ENCODE peak calls at places on chromosomes 4 and X, in eight cellular contexts. E is Panc1, D is fibroblast of pulmonary artery, J is hepatocyte, K is B cell, U is ascending aorta, X is adrenal gland, C is DND-41. I is an unnamed sample.

GRCh38 chrX:11893933-11894710 is 136.1 kb downstream of the MSL3 start:
- DNase-seq in K (no peak), U (no peak), J (no peak), C (no peak), E (no peak), X (no peak), D (no peak), I (no peak)

GRCh38 chrX:40984962-40985361 is 100.3 kb upstream of the USP9X start:
- DNase-seq in U (no peak), D (no peak), E (no peak), X (no peak), J (no peak), K (no peak), C (no peak), I (no peak)

GRCh38 chr4:145043306-145043705 is 54.7 kb downstream of the ANAPC10 start:
- DNase-seq in J (no peak), C (no peak), E (no peak), U (no peak), X (no peak), D (no peak), K (no peak), I (no peak)

GRCh38 chr4:142297313-142297712 is 548.8 kb downstream of the INPP4B start:
- DNase-seq in U (no peak), J (no peak), D (no peak), E (no peak), C (no peak), X (no peak), K (no peak), I (no peak)

GRCh38 chr4:107800686-107801085 is 24.0 kb upstream of the SGMS2 start:
- DNase-seq in E (no peak), K (no peak), J (no peak), D (no peak), X (no peak), U (no peak), C (no peak), I (no peak)

GRCh38 chr4:78721739-78722138 is 54.4 kb upstream of the BMP2K start:
- DNase-seq in J (no peak), X (no peak), E (no peak), C (no peak), D (no peak), U (no peak), K (no peak), I (no peak)

GRCh38 chrX:40897768-40898167 is 162.4 kb upstream of the MED14 start:
- DNase-seq in U (no peak), D (no peak), K (no peak), C (no peak), J (no peak), X (no peak), E (no peak), I (no peak)

GRCh38 chr4:80099671-80100070 is 26.6 kb upstream of the ANTXR2 start:
- DNase-seq in D (no peak), X (no peak), J (no peak), U (no peak), E (no peak), C (no peak), K (no peak), I (no peak)

GRCh38 chrX:129957241-129958099 is 25.0 kb upstream of the BCORL1 start:
- DNase-seq in E (no peak), J (peak), D (peak), K (peak), X (peak), C (peak), U (peak), I (peak)

GRCh38 chr4:140098481-140099132 is 55.4 kb downstream of the MAML3 start:
- DNase-seq in E (no peak), X (no peak), C (no peak), D (peak), K (no peak), U (no peak), J (no peak), I (no peak)

GRCh38 chrX:100643943-100644587 is at the start of gene SRPX2:
- DNase-seq in U (peak), K (no peak), D (peak), X (peak), J (peak), E (peak), C (no peak), I (no peak)

DNA sequence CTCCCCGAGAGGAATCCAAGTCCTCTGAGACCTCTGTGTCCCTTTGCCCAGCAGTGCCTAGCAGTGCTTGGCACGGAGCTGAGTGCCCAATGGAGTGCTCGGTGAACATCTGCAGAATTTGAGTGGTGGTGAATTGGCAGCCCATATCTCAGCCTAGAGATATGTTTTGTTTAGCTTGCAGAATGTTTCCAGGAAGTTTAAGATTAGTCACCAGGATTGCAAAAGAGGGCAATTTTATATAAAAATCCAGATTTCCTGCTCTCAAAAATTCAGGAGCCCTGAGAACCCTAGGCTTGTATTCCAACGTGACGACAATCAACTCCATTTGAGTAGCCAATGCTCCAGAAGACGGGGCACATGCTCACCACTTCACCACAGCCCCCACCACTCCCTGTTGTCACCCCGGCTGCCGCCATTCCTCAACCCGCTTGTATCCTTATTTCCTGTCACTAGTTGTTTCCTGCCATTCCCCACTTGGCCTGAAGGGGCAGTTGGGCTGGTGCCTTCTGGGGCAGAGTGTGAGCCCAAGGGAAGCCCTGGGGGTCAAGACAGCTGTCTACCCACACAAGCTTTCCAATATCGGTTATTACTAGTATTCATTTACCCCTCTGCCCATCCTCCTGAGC is 116.9 kb downstream of the EFNB1 start:
- DNase-seq in E (no peak), D (peak), X (peak), U (peak), J (no peak), K (no peak), C (peak), I (peak)
- TF ChIP-seq CTCF in E (peak), D (peak), X (no peak), U (peak), J (no peak), K (no peak), C (peak), I (no peak)

DNA sequence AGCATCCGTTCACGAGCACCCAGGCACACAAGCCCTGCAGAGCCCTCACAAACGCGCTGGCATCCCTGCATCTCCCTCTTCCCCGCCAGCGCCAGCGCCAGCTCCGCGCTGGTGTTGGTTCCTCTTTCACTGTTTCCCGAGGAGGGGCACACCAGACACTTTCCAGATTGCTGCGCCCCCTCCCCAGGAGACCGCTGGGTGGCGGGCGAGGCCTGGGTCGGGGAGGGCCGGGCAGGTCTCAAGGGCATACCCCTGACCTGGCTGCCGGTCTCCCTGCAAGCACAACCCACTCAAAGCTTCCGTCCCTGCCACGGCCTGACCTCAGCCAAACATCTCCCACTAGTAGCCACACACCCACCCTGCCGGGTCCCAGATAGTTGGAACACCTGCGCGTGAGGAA is 2.2 kb upstream of the NKX1-1 start:
- DNase-seq in D (no peak), U (no peak), C (no peak), K (no peak), X (no peak), J (no peak), E (no peak), I (no peak)
- TF ChIP-seq CTCF in D (no peak), U (no peak), C (no peak), K (no peak), X (no peak), J (no peak), E (no peak), I (no peak)

DNA sequence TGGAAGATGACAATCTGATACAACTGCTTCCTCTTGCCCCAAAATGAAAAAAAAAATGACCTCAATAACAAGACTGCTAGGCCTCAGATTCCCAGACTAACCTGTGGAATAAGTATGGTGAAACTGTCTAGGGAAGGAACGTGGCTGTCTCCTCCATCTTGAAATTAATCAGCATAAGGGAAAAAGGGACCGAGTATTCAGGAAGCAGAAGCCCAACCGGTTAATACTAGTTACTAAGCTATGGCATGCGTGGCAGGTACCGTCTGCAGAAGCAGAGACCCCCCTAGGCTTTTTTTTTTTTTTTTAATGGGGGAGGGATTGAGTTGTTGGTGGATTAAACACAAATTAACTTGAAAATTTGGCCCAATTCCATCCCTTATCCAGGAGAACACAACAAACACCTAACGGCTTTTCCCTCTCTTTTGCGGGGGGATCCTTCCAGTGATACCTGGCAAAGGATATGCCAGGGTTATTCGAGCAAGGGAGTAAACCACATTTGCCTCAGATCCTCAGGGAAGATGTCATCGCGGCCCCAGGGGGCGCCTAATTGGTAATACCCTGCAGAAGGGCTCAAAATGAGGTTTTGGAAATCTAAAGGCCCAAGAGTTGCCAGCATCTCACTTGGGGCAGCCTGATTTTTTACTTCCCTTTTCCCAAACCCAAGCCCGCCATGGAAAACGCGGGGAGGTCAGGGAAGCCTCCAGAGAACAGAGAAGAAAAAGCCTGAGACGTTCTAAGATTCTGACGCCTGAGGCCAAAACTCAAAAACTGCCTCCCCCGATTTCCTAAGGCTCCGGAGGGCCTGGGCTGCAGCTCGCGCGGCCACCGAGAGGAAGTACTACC is 853 bp downstream of the RLIM start:
- DNase-seq in K (peak), J (peak), E (no peak), D (peak), X (peak), C (peak), U (no peak), I (no peak)
- TF ChIP-seq CTCF in K (no peak), J (no peak), E (no peak), D (no peak), X (no peak), C (no peak), U (no peak), I (no peak)

GRCh38 chr4:150217192-150217591 is 138.9 kb downstream of the DCLK2 start:
- DNase-seq in K (peak), U (no peak), D (peak), C (no peak), J (peak), E (no peak), X (no peak), I (no peak)
- TF ChIP-seq CTCF in K (no peak), U (peak), D (peak), C (no peak), J (peak), E (peak), X (no peak), I (no peak)

GRCh38 chr4:86221076-86221475 is 138.8 kb downstream of the MAPK10 start:
- DNase-seq in K (no peak), D (no peak), E (no peak), U (no peak), X (no peak), C (no peak), J (no peak), I (no peak)

GRCh38 chr4:86220137-86220536 is 139.7 kb downstream of the MAPK10 start:
- DNase-seq in X (no peak), D (peak), E (no peak), J (no peak), U (no peak), K (no peak), C (no peak), I (no peak)

GRCh38 chr4:86218721-86219481 is 141.0 kb downstream of the MAPK10 start:
- DNase-seq in D (peak), K (no peak), E (no peak), X (no peak), J (no peak), U (no peak), C (no peak), I (no peak)

GRCh38 chr4:86223472-86223871 is 136.4 kb downstream of the MAPK10 start:
- DNase-seq in C (peak), J (peak), X (no peak), E (peak), U (no peak), D (peak), K (peak), I (no peak)
- TF ChIP-seq CTCF in C (peak), J (peak), X (peak), E (peak), U (no peak), D (peak), K (no peak), I (no peak)

GRCh38 chr4:63717384-63717783 is 691.9 kb downstream of the TECRL start:
- DNase-seq in U (no peak), K (no peak), X (no peak), J (peak), C (no peak), E (no peak), D (peak), I (no peak)
- TF ChIP-seq CTCF in U (no peak), K (no peak), X (no peak), J (peak), C (peak), E (peak), D (peak), I (no peak)

GRCh38 chr4:104524026-104524425 is 29.3 kb upstream of the CXXC4 start:
- DNase-seq in D (no peak), X (no peak), C (no peak), E (no peak), K (no peak), J (no peak), U (no peak), I (no peak)
- TF ChIP-seq CTCF in D (no peak), X (no peak), C (no peak), E (no peak), K (no peak), J (no peak), U (no peak), I (no peak)

GRCh38 chrX:21770631-21771321 is 12.9 kb upstream of the SMPX start:
- DNase-seq in J (peak), K (no peak), C (no peak), U (no peak), E (no peak), D (no peak), X (no peak), I (no peak)
- TF ChIP-seq CTCF in J (peak), K (no peak), C (no peak), U (no peak), E (no peak), D (no peak), X (no peak), I (no peak)

I was measured in activated CD8-positive, alpha-beta T cell treated with anti-CD3 and anti-CD28 coated beads for 36 hours.